ENCODE peak calls at places on chromosomes 13 and 19, in four cellular contexts. One of them, this sample, is unnamed.
A peak's percentile ranks its signal among the peaks of the same experiment; 100 is the strongest.

GRCh38 chr19:56707821-56708220 is 36.3 kb upstream of the ZNF835 start:
- DNase-seq in H1: no peak
- DNase-seq in mesendoderm: no peak
- DNase-seq in H9: no peak
- DNase-seq in this sample: no peak

GRCh38 chr13:102814025-102814607 is 15.2 kb downstream of the BIVM start:
- DNase-seq in H1: no peak
- DNase-seq in mesendoderm: no peak
- DNase-seq in H9: no peak
- DNase-seq in this sample: no peak

GRCh38 chr13:94435604-94436226 is 43.8 kb downstream of the DCT start:
- DNase-seq in H1: no peak
- DNase-seq in mesendoderm: peak; percentile 68
- DNase-seq in H9: no peak
- DNase-seq in this sample: peak; percentile 58

GRCh38 chr19:51091895-51092873 is 9.5 kb upstream of the KLK14 start:
- DNase-seq in H1: no peak
- DNase-seq in H9: no peak
- DNase-seq in mesendoderm: no peak
- DNase-seq in this sample: no peak

GRCh38 chr13:35881360-35881759 is 249.8 kb downstream of the DCLK1 start:
- DNase-seq in H9: no peak
- DNase-seq in H1: no peak
- DNase-seq in mesendoderm: no peak
- DNase-seq in this sample: peak; percentile 39

GRCh38 chr19:57757941-57758340 is 11.3 kb downstream of the ZNF776 start:
- DNase-seq in H1: no peak
- DNase-seq in H9: no peak
- DNase-seq in mesendoderm: no peak
- DNase-seq in this sample: no peak

GRCh38 chr19:57850553-57851017 is 926 bp downstream of the ZNF587 start:
- DNase-seq in mesendoderm: peak; percentile 80
- DNase-seq in H1: peak; percentile 49
- DNase-seq in H9: peak; percentile 52
- DNase-seq in this sample: peak; percentile 31

GRCh38 chr13:93259527-93260080 is 33.0 kb downstream of the GPC6 start:
- DNase-seq in H9: no peak
- DNase-seq in H1: no peak
- DNase-seq in mesendoderm: no peak
- DNase-seq in this sample: peak; percentile 15

GRCh38 chr13:30355405-30355741 is 48.0 kb upstream of the KATNAL1 start:
- DNase-seq in H1: peak; percentile 60
- DNase-seq in mesendoderm: peak; percentile 63
- DNase-seq in H9: peak; percentile 47
- DNase-seq in this sample: no peak

GRCh38 chr13:41401371-41401770 is 56.0 kb upstream of the RGCC start:
- DNase-seq in H1: no peak
- DNase-seq in mesendoderm: peak; percentile 70
- DNase-seq in H9: peak; percentile 65
- DNase-seq in this sample: no peak

GRCh38 chr13:33280550-33280905 is 5.0 kb downstream of the STARD13 start:
- DNase-seq in H9: no peak
- DNase-seq in H1: no peak
- DNase-seq in mesendoderm: no peak
- DNase-seq in this sample: no peak

GRCh38 chr19:33441277-33441699 is 67.8 kb downstream of the CEBPG start:
- DNase-seq in mesendoderm: no peak
- DNase-seq in H9: no peak
- DNase-seq in H1: no peak
- DNase-seq in this sample: no peak

GRCh38 chr13:71577127-71577526 is 289.9 kb downstream of the DACH1 start:
- DNase-seq in H1: no peak
- DNase-seq in H9: no peak
- DNase-seq in mesendoderm: peak; percentile 56
- DNase-seq in this sample: no peak

GRCh38 chr19:1068111-1069001 is 1.4 kb downstream of the ARHGAP45 start:
- DNase-seq in H9: no peak
- DNase-seq in mesendoderm: no peak
- DNase-seq in H1: peak; percentile 42
- DNase-seq in this sample: no peak

DNA sequence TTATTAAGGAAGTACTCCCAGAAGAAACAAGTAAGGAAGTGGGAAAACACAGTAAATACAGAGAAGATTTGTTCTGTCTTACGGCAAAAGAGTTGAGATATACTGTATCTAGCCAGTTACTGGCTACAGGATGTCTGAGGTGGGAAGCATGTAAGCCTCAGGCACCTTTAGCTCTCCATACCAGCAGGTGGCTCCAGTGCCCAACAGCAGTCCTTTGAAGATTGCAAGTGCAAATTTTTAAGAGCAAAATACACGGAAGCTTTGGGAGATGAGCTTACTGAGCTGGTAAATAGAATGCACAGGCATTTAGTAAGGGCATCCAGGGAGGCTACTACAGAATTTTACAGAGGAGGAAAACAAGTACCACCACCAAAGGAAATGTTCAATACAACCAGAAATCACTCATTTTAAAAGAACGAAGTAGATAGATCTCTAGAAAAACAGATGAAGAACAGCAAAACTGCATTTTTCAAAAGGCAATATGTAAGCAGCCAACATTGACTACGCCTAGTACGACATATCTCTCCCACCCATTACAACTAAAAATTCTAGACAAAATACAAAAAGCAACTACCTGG is 57.9 kb upstream of the VSTM2B start:
- DNase-seq in mesendoderm: peak; percentile 71
- DNase-seq in H1: peak; percentile 45
- DNase-seq in H9: peak; percentile 60
- DNase-seq in this sample: peak; percentile 21
- H3K56ac ChIP-seq in mesendoderm: no peak overlapping the region
- H3K56ac ChIP-seq in H1: no peak overlapping the region
- H3K56ac ChIP-seq in H9: no peak overlapping the region
- H3K56ac ChIP-seq in this sample: no peak overlapping the region

DNA sequence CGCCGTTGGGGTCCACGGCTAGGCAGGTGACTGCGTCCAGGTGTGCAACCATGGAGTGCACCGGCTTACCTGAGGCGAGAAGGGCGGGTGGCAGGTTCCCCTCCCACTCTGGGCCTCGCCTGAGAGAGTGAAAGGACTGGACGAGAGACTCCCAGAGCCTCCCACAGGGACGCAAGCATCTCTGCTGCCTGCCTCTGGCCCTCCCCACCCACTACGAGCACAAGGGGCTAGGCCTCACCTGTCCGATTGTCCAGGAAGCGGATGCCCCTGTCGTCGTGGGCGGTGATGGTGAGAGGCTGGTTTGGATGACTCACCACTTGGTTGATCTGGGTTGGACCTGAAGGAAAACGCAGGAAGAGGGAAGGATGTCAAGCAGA is 5.1 kb upstream of the PRKD2 start:
- DNase-seq in mesendoderm: no peak
- DNase-seq in H1: no peak
- DNase-seq in H9: no peak
- DNase-seq in this sample: no peak
- H3K4me2 ChIP-seq in mesendoderm: no peak overlapping the region
- H3K4me2 ChIP-seq in H1: no peak overlapping the region
- H3K4me2 ChIP-seq in H9: no peak overlapping the region
- H3K4me2 ChIP-seq in this sample: no peak overlapping the region

DNA sequence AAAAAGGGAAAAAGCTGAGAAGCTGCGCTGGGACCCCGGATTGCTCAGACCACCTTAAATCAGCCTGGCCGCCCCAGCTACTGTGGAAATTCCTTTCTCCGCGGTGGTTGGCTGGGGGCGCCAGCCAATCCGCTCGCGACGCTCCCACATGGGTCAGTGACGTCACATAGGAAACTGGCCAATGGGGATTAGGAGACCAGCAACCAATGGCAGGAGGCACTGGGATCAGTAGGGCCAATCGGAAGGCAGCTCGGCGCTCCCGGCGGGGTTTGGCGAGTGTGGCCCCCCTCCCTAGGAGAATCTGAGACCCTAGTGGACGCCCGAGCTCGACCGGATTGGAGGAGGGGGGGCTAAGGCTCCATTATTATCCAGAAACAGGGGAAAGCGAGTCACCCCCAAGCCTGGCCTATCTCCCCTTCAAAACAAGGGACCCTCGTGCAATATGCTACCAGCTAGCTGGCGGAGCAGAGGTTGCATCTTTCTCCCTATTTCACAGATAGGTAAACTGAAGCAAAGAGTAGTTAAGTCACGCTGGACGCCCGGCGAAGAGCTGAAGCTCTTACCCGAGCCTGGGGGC is 6.5 kb upstream of the TLE2 start:
- DNase-seq in mesendoderm: peak; percentile 100
- DNase-seq in H9: peak; percentile 99
- DNase-seq in H1: peak; percentile 95
- DNase-seq in this sample: peak; percentile 99
- H2BK15ac ChIP-seq in mesendoderm: no peak overlapping the region
- H2BK15ac ChIP-seq in H9: no peak overlapping the region
- H2BK15ac ChIP-seq in H1: peak overlapping the region; percentile 72
- H2BK15ac ChIP-seq in this sample: peak overlapping the region; percentile 65

DNA sequence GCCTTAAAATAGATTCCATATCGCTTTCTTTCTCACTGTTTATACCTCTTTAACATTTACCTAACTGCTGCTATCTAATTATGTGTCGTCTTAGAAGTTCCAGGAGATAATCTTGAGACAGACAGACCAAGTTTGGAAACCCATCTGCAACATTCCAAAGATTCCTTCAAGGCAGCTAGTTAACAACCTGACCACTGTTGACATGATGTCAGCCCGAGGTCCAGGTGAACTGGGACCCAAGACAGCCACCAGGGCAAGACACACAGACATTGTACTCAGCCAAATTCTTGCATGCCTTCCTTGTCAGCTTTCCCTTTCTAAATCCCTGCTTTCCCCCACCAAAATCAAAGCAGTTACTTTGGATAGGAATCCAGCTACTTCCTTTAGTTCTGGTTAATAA is 1476.5 kb upstream of the PRR20A start:
- DNase-seq in H9: no peak
- DNase-seq in mesendoderm: peak; percentile 95
- DNase-seq in H1: no peak
- DNase-seq in this sample: no peak
- H3K56ac ChIP-seq in H9: no peak overlapping the region
- H3K56ac ChIP-seq in mesendoderm: no peak overlapping the region
- H3K56ac ChIP-seq in H1: no peak overlapping the region
- H3K56ac ChIP-seq in this sample: no peak overlapping the region

DNA sequence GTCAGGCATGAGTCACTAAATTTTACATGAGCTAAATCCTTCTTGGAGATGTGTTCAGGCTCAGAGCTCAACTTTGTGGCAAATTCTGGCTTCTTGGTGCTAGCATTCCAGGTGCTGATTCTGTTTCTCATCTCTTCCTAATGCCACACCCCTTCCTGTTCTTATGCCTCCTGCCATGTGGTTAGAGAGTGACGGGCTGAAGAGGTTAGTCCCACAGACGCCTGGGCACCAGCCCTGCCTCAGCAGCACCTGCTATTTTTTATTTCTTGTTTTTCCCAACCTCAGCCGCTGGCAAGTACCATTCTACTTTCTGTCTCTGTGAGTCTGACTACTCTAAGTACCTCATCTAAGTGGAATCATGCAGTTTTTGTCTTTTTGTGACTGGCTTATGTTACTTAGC is 329.5 kb downstream of the KCNRG start:
- DNase-seq in mesendoderm: no peak
- DNase-seq in H9: no peak
- DNase-seq in H1: no peak
- DNase-seq in this sample: no peak
- H3K4me2 ChIP-seq in mesendoderm: no peak overlapping the region
- H3K4me2 ChIP-seq in H9: no peak overlapping the region
- H3K4me2 ChIP-seq in H1: no peak overlapping the region
- H3K4me2 ChIP-seq in this sample: no peak overlapping the region

GRCh38 chr19:45448425-45448756 is 19.4 kb upstream of the FOSB start:
- DNase-seq in H9: no peak
- DNase-seq in H1: no peak
- DNase-seq in mesendoderm: no peak
- DNase-seq in this sample: no peak

GRCh38 chr19:45451181-45451849 is 16.5 kb upstream of the FOSB start:
- DNase-seq in H9: no peak
- DNase-seq in H1: no peak
- DNase-seq in mesendoderm: peak; percentile 59
- DNase-seq in this sample: peak; percentile 88

GRCh38 chr19:45448887-45449299 is 18.9 kb upstream of the FOSB start:
- DNase-seq in H9: no peak
- DNase-seq in H1: no peak
- DNase-seq in mesendoderm: no peak
- DNase-seq in this sample: peak; percentile 15

GRCh38 chr19:45451850-45452387 is 15.9 kb upstream of the FOSB start:
- DNase-seq in H9: no peak
- DNase-seq in mesendoderm: no peak
- DNase-seq in H1: no peak
- DNase-seq in this sample: no peak

DNA sequence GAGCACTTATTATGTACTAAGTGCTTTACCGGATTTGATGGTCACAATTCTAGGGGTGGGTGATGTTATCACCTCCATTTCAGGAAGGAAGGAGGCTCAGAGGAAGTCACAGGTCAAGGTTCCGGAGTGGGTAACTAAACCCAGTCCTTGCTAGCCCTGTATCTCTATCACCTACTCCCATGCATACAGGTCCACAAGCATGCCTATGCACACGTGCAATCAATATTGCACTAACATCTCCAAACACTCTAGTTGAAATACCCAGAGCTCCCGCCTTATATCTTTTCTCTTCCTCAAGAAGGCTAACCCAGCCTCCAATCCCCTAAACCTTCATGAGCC is 17.8 kb upstream of the FOSB start:
- DNase-seq in H9: no peak
- DNase-seq in H1: no peak
- DNase-seq in mesendoderm: no peak
- DNase-seq in this sample: no peak
- H2BK15ac ChIP-seq in H9: no peak overlapping the region
- H2BK15ac ChIP-seq in H1: peak overlapping the region; percentile 3
- H2BK15ac ChIP-seq in mesendoderm: no peak overlapping the region
- H2BK15ac ChIP-seq in this sample: no peak overlapping the region

GRCh38 chr13:27295660-27296059 is 25.0 kb downstream of the RASL11A start:
- DNase-seq in H1: no peak
- DNase-seq in mesendoderm: no peak
- DNase-seq in H9: no peak
- DNase-seq in this sample: no peak

GRCh38 chr13:27300941-27301586 is 30.4 kb downstream of the RASL11A start:
- DNase-seq in H9: no peak
- DNase-seq in mesendoderm: no peak
- DNase-seq in H1: no peak
- DNase-seq in this sample: no peak

GRCh38 chr13:27296496-27296895 is 25.9 kb downstream of the RASL11A start:
- DNase-seq in H9: no peak
- DNase-seq in mesendoderm: no peak
- DNase-seq in H1: no peak
- DNase-seq in this sample: no peak

GRCh38 chr13:27295096-27295495 is 24.5 kb downstream of the RASL11A start:
- DNase-seq in H9: no peak
- DNase-seq in H1: no peak
- DNase-seq in mesendoderm: no peak
- DNase-seq in this sample: no peak

GRCh38 chr13:27298849-27299248 is 28.2 kb downstream of the RASL11A start:
- DNase-seq in mesendoderm: no peak
- DNase-seq in H9: no peak
- DNase-seq in H1: no peak
- DNase-seq in this sample: no peak
- H3K56ac ChIP-seq in mesendoderm: no peak overlapping the region
- H3K56ac ChIP-seq in H9: no peak overlapping the region
- H3K56ac ChIP-seq in H1: no peak overlapping the region
- H3K56ac ChIP-seq in this sample: no peak overlapping the region

GRCh38 chr13:39915418-39915817 is 260.0 kb downstream of the COG6 start:
- DNase-seq in H1: no peak
- DNase-seq in mesendoderm: no peak
- DNase-seq in H9: no peak
- DNase-seq in this sample: no peak
- H3K4me2 ChIP-seq in H1: no peak overlapping the region
- H3K4me2 ChIP-seq in mesendoderm: no peak overlapping the region
- H3K4me2 ChIP-seq in H9: no peak overlapping the region
- H3K4me2 ChIP-seq in this sample: no peak overlapping the region

This sample was measured in IMR-90.